ENCODE peak calls at places on chromosomes 4 and X, in four cellular contexts. One of them, this sample, is unnamed.
A peak's percentile ranks its signal among the peaks of the same experiment; 100 is the strongest.

GRCh38 chr4:150140774-150141400 is 62.6 kb downstream of the DCLK2 start:
- DNase-seq in IMR-90: peak; percentile 77
- DNase-seq in mesendoderm: no peak
- DNase-seq in H9: no peak
- DNase-seq in this sample: no peak

GRCh38 chr4:140302151-140302859 is 71.1 kb upstream of the SCOC start:
- DNase-seq in IMR-90: no peak
- DNase-seq in mesendoderm: no peak
- DNase-seq in H9: no peak
- DNase-seq in this sample: no peak

GRCh38 chr4:54073481-54073880 is 9.1 kb upstream of the CHIC2 start:
- DNase-seq in IMR-90: peak; percentile 60
- DNase-seq in mesendoderm: no peak
- DNase-seq in H9: no peak
- DNase-seq in this sample: no peak

GRCh38 chrX:36609653-36610585 is 398.2 kb upstream of the FAM47C start:
- DNase-seq in IMR-90: peak; percentile 1
- DNase-seq in mesendoderm: no peak
- DNase-seq in H9: no peak
- DNase-seq in this sample: no peak

GRCh38 chrX:37302569-37302968 is 46.6 kb upstream of the PRRG1 start:
- DNase-seq in IMR-90: peak; percentile 21
- DNase-seq in mesendoderm: peak; percentile 34
- DNase-seq in H9: peak; percentile 49
- DNase-seq in this sample: no peak

GRCh38 chr4:30718021-30718888 is 1.9 kb upstream of the PCDH7 start:
- DNase-seq in IMR-90: peak; percentile 36
- DNase-seq in mesendoderm: peak; percentile 82
- DNase-seq in H9: peak; percentile 65
- DNase-seq in this sample: peak; percentile 80

GRCh38 chrX:101164766-101165590 is 54.6 kb upstream of the DRP2 start:
- DNase-seq in IMR-90: peak; percentile 59
- DNase-seq in mesendoderm: no peak
- DNase-seq in H9: no peak
- DNase-seq in this sample: no peak

GRCh38 chrX:39967348-39967747 is 130.4 kb downstream of the BCOR start:
- DNase-seq in IMR-90: peak; percentile 14
- DNase-seq in mesendoderm: peak; percentile 48
- DNase-seq in H9: no peak
- DNase-seq in this sample: no peak

DNA sequence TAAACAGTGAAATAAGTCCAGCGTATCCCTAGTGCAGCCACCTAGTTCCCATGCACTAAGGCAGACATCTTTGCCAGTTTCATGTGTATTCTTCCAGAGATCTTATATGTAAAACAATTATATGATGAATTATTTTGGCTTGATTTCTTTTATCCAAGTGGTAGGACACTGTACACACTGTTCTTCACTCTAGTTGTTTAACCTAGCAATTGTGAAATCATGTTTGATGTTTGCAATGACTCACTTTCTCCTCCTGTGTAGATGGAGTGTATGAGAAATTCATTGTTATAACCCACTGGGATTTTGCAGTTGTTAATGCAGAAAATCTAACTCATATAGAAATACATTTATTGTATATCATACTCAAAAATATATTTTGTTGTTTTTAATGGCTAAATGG is 17.5 kb upstream of the TBC1D1 start:
- DNase-seq in IMR-90: peak; percentile 75
- DNase-seq in mesendoderm: no peak
- DNase-seq in H9: no peak
- DNase-seq in this sample: no peak
- H4K5ac ChIP-seq in IMR-90: no peak overlapping the region
- H4K5ac ChIP-seq in mesendoderm: no peak overlapping the region
- H4K5ac ChIP-seq in H9: no peak overlapping the region
- H4K5ac ChIP-seq in this sample: no peak overlapping the region

GRCh38 chr4:37132351-37132989 is 112.1 kb upstream of the NWD2 start:
- DNase-seq in IMR-90: no peak
- DNase-seq in mesendoderm: peak; percentile 37
- DNase-seq in H9: no peak
- DNase-seq in this sample: no peak

DNA sequence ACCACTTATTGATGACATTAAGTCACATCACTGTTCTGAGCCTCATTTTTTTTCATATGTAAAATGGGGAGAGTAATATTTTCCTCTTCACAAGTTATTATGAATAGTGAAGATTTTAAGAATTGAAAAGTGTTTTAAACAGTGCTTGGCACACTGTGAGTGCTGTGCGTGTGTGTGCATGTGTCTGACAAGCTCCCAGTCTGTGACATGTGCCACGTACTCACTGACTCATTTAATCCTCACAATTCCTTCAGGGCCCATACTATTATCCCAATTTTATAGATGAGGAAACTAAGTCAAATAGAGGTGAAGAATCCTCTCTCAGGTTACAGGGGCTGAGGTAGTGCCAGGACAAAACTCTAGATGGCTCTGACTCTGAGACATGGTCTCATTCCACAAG is 114.1 kb upstream of the NWD2 start:
- DNase-seq in IMR-90: no peak
- DNase-seq in mesendoderm: no peak
- DNase-seq in H9: no peak
- DNase-seq in this sample: no peak
- H4K5ac ChIP-seq in IMR-90: no peak overlapping the region
- H4K5ac ChIP-seq in mesendoderm: no peak overlapping the region
- H4K5ac ChIP-seq in H9: no peak overlapping the region
- H4K5ac ChIP-seq in this sample: no peak overlapping the region

GRCh38 chr4:139050436-139050835 is 34.9 kb downstream of the NOCT start:
- DNase-seq in IMR-90: peak; percentile 57
- DNase-seq in mesendoderm: no peak
- DNase-seq in H9: no peak
- DNase-seq in this sample: no peak
- H4K5ac ChIP-seq in IMR-90: no peak overlapping the region
- H4K5ac ChIP-seq in mesendoderm: no peak overlapping the region
- H4K5ac ChIP-seq in H9: no peak overlapping the region
- H4K5ac ChIP-seq in this sample: no peak overlapping the region

GRCh38 chrX:107507744-107508117 is 58.3 kb downstream of the FRMPD3 start:
- DNase-seq in IMR-90: no peak
- DNase-seq in mesendoderm: no peak
- DNase-seq in H9: no peak
- DNase-seq in this sample: no peak

GRCh38 chrX:107507093-107507743 is 57.8 kb downstream of the FRMPD3 start:
- DNase-seq in IMR-90: no peak
- DNase-seq in mesendoderm: no peak
- DNase-seq in H9: no peak
- DNase-seq in this sample: no peak

GRCh38 chrX:107503996-107504395 is 54.5 kb downstream of the FRMPD3 start:
- DNase-seq in IMR-90: no peak
- DNase-seq in mesendoderm: no peak
- DNase-seq in H9: no peak
- DNase-seq in this sample: no peak

GRCh38 chrX:107506596-107507031 is 57.2 kb downstream of the FRMPD3 start:
- DNase-seq in IMR-90: no peak
- DNase-seq in mesendoderm: peak; percentile 22
- DNase-seq in H9: no peak
- DNase-seq in this sample: no peak

GRCh38 chrX:107505223-107505622 is 55.8 kb downstream of the FRMPD3 start:
- DNase-seq in IMR-90: no peak
- DNase-seq in mesendoderm: no peak
- DNase-seq in H9: no peak
- DNase-seq in this sample: no peak
- H4K5ac ChIP-seq in IMR-90: no peak overlapping the region
- H4K5ac ChIP-seq in mesendoderm: no peak overlapping the region
- H4K5ac ChIP-seq in H9: no peak overlapping the region
- H4K5ac ChIP-seq in this sample: no peak overlapping the region

DNA sequence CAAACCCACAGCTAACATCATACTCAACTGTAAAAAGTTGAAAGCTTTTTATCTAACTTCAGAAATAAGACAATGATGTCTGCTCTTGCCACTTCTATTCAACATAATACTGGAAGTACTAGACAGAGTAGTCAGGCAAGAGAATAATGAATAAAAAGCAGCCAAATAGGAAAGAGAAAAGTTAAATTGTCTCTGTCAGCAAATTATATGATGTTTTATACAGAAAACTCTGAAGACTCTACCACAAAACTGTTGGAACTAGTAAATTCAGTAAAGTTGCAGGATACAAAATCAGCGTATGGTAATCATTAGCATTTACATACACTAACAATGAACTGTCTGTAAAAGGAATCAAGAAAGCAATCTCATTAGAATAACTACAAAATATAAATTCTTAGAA is 752.9 kb upstream of the CT83 start:
- DNase-seq in IMR-90: no peak
- DNase-seq in mesendoderm: no peak
- DNase-seq in H9: no peak
- DNase-seq in this sample: no peak
- H4K5ac ChIP-seq in IMR-90: no peak overlapping the region
- H4K5ac ChIP-seq in mesendoderm: no peak overlapping the region
- H4K5ac ChIP-seq in H9: no peak overlapping the region
- H4K5ac ChIP-seq in this sample: no peak overlapping the region

GRCh38 chr4:83340692-83341343 is 6.2 kb upstream of the HPSE start:
- DNase-seq in IMR-90: no peak
- DNase-seq in mesendoderm: no peak
- DNase-seq in H9: no peak
- DNase-seq in this sample: no peak

GRCh38 chr4:83348074-83348473 is 13.4 kb upstream of the HPSE start:
- DNase-seq in IMR-90: no peak
- DNase-seq in mesendoderm: no peak
- DNase-seq in H9: no peak
- DNase-seq in this sample: no peak

GRCh38 chr4:83339573-83339972 is 4.9 kb upstream of the HPSE start:
- DNase-seq in IMR-90: no peak
- DNase-seq in mesendoderm: no peak
- DNase-seq in H9: no peak
- DNase-seq in this sample: no peak

DNA sequence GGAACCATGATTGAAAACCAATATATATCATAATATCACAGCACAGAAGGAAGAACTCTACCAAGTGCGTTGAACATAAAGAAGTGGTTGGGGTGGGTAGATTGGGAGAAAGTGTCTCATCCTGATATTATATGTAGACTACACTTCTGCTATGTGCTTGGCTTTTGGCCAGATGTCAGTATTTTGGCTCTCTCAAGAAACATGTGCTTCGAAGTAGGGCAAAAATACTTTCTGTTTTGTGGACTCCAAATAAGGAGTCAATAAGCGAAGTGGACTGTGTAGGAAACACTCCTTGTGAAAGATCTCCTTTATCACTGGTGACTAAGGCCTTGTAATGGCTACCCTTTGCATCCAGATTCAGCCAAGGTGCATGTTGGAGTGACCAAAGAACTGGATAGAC is 7.8 kb upstream of the HPSE start:
- DNase-seq in IMR-90: no peak
- DNase-seq in mesendoderm: no peak
- DNase-seq in H9: no peak
- DNase-seq in this sample: no peak
- H4K5ac ChIP-seq in IMR-90: no peak overlapping the region
- H4K5ac ChIP-seq in mesendoderm: no peak overlapping the region
- H4K5ac ChIP-seq in H9: no peak overlapping the region
- H4K5ac ChIP-seq in this sample: no peak overlapping the region

GRCh38 chr4:8618421-8618820 is 25.9 kb downstream of the CPZ start:
- DNase-seq in IMR-90: no peak
- DNase-seq in mesendoderm: no peak
- DNase-seq in H9: no peak
- DNase-seq in this sample: no peak
- H4K5ac ChIP-seq in IMR-90: no peak overlapping the region
- H4K5ac ChIP-seq in mesendoderm: no peak overlapping the region
- H4K5ac ChIP-seq in H9: no peak overlapping the region
- H4K5ac ChIP-seq in this sample: no peak overlapping the region

GRCh38 chr4:44232262-44232661 is 216.3 kb downstream of the KCTD8 start:
- DNase-seq in IMR-90: no peak
- DNase-seq in mesendoderm: no peak
- DNase-seq in H9: no peak
- DNase-seq in this sample: no peak
- H4K5ac ChIP-seq in IMR-90: no peak overlapping the region
- H4K5ac ChIP-seq in mesendoderm: no peak overlapping the region
- H4K5ac ChIP-seq in H9: no peak overlapping the region
- H4K5ac ChIP-seq in this sample: no peak overlapping the region

GRCh38 chr4:186221624-186222023 is 5.7 kb upstream of the KLKB1 start:
- DNase-seq in IMR-90: no peak
- DNase-seq in mesendoderm: no peak
- DNase-seq in H9: no peak
- DNase-seq in this sample: no peak

GRCh38 chr4:186216465-186217024 is 10.8 kb upstream of the KLKB1 start:
- DNase-seq in IMR-90: no peak
- DNase-seq in mesendoderm: no peak
- DNase-seq in H9: no peak
- DNase-seq in this sample: no peak

DNA sequence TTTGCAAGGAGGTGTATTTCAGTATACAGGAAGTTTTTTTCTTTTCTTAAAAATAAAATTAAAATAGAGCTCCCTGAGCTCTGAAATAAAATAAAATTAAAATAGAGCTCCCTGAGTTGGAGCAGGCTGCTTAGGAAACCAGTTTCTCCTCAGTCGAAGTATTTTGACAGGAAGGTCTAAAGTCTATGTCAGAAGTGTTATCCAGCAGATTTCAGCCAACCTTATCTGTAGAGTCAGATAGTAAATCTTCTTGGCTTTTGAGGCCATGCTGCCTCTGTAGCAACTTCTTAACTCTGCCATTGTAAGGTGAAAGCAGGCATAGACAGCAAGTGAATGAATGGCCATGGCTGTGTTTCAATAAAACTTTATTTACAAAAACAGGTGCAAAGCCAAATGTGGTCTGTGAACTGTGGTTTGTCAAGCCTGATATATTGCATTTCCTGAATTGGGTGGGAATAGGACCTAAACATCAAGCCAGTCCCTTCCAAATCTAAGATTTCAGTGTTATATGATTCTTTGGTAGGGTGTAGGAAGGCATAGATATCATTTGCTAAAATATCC is 9.5 kb upstream of the KLKB1 start:
- DNase-seq in IMR-90: no peak
- DNase-seq in mesendoderm: peak; percentile 19
- DNase-seq in H9: no peak
- DNase-seq in this sample: no peak
- H4K5ac ChIP-seq in IMR-90: no peak overlapping the region
- H4K5ac ChIP-seq in mesendoderm: no peak overlapping the region
- H4K5ac ChIP-seq in H9: no peak overlapping the region
- H4K5ac ChIP-seq in this sample: no peak overlapping the region

This sample was measured in H1.